ENCODE peak calls at places on chromosomes 11 and 22, in seven cellular contexts. Y, F, W, X, R, B and S are unnamed samples.
A peak's percentile ranks its signal among the peaks of the same experiment; 100 is the strongest.

GRCh38 chr11:128323381-128323780 is 264.0 kb downstream of the ETS1 start:
- DNase-seq in R (peak; percentile 25), W (peak; percentile 71), B (no peak), F (no peak), Y (no peak), X (peak; percentile 70), S (no peak)

GRCh38 chr11:59918987-59919589 is 19.1 kb upstream of the OOSP1 start:
- DNase-seq in R (peak; percentile 71), X (no peak), F (peak; percentile 22), W (peak; percentile 42), Y (no peak), B (no peak), S (no peak)

GRCh38 chr22:50627914-50628542 is at the start of gene ARSA:
- DNase-seq in Y (peak; percentile 91), F (peak; percentile 88), B (peak; percentile 41), W (peak; percentile 81), R (peak; percentile 57), X (peak; percentile 92), S (peak; percentile 42)

GRCh38 chr11:45451766-45452440 is 165.8 kb upstream of the SYT13 start:
- DNase-seq in B (no peak), F (peak; percentile 82), W (peak; percentile 2), X (no peak), R (peak; percentile 6), Y (no peak), S (no peak)

GRCh38 chr11:25066706-25067105 is 569.9 kb downstream of the LUZP2 start:
- DNase-seq in B (no peak), W (no peak), Y (no peak), F (no peak), R (no peak), X (no peak), S (no peak)

GRCh38 chr11:65435981-65436411 is 13.4 kb downstream of the NEAT1 start:
- DNase-seq in Y (peak; percentile 81), B (no peak), F (peak; percentile 74), R (peak; percentile 23), W (no peak), X (peak; percentile 61), S (no peak)

GRCh38 chr11:45073575-45074225 is 72.7 kb upstream of the PRDM11 start:
- DNase-seq in W (no peak), R (no peak), B (no peak), X (no peak), Y (no peak), F (no peak), S (no peak)

GRCh38 chr22:46013460-46014416 is 36.8 kb upstream of the WNT7B start:
- DNase-seq in W (peak; percentile 96), X (peak; percentile 95), B (no peak), F (peak; percentile 98), Y (peak; percentile 88), R (peak; percentile 93), S (peak; percentile 88)

GRCh38 chr22:39664485-39665200 is 94.1 kb downstream of the CACNA1I start:
- DNase-seq in Y (no peak), W (no peak), X (peak; percentile 70), F (no peak), R (no peak), B (no peak), S (no peak)

GRCh38 chr11:60265373-60266214 is 14.9 kb upstream of the MS4A4A start:
- DNase-seq in R (peak; percentile 40), W (peak; percentile 24), Y (no peak), X (no peak), F (no peak), B (no peak), S (no peak)

GRCh38 chr22:45703758-45704157 is 32.1 kb downstream of the ATXN10 start:
- DNase-seq in X (no peak), F (no peak), R (no peak), Y (no peak), B (no peak), W (no peak), S (no peak)

GRCh38 chr11:111663820-111664219 is 61.6 kb downstream of the SIK2 start:
- DNase-seq in X (no peak), Y (no peak), F (peak; percentile 56), W (peak; percentile 42), B (no peak), R (peak; percentile 38), S (no peak)

GRCh38 chr11:60870276-60870675 is 2.9 kb downstream of the ZP1 start:
- DNase-seq in W (no peak), F (no peak), R (no peak), Y (no peak), B (no peak), X (no peak), S (no peak)

GRCh38 chr22:28952857-28953256 is 69.5 kb downstream of the ZNRF3 start:
- DNase-seq in W (peak; percentile 83), B (no peak), R (no peak), X (no peak), F (no peak), Y (no peak), S (no peak)

GRCh38 chr11:68312117-68312779 is at the start of gene LRP5:
- DNase-seq in W (no peak), X (no peak), Y (no peak), B (no peak), R (no peak), F (no peak), S (no peak)

GRCh38 chr22:42799462-42800405 is 57.3 kb downstream of the ARFGAP3 start:
- DNase-seq in R (no peak), W (no peak), X (no peak), B (no peak), Y (no peak), F (no peak), S (no peak)

GRCh38 chr22:30238661-30239420 is 7.7 kb downstream of the LIF start:
- DNase-seq in W (peak; percentile 85), F (peak; percentile 59), R (peak; percentile 81), B (no peak), X (no peak), Y (no peak), S (no peak)

GRCh38 chr11:3836903-3837302 is 3.9 kb downstream of the RHOG start:
- DNase-seq in Y (peak; percentile 73), B (no peak), W (no peak), F (peak; percentile 40), R (no peak), X (peak; percentile 82), S (no peak)

GRCh38 chr11:130318031-130318673 is 3.4 kb upstream of the ZBTB44 start:
- DNase-seq in X (no peak), F (no peak), R (no peak), B (no peak), W (no peak), Y (no peak), S (no peak)

GRCh38 chr11:134275188-134275533 is 1.0 kb upstream of the GLB1L3 start:
- DNase-seq in B (no peak), R (no peak), F (no peak), X (no peak), Y (no peak), W (no peak), S (no peak)

GRCh38 chr22:50528682-50529415 is 963 bp downstream of the TYMP start:
- DNase-seq in F (no peak), Y (peak; percentile 72), X (peak; percentile 66), W (no peak), B (no peak), R (no peak), S (no peak)

GRCh38 chr11:110531056-110531756 is 101.5 kb downstream of the FDX1 start:
- DNase-seq in Y (no peak), F (peak; percentile 60), B (no peak), R (no peak), X (no peak), W (no peak), S (no peak)